ENCODE peak calls at places on chromosomes 16 and 17, in five cellular contexts. K is cardiac fibroblast; H is neural progenitor cell; B is CD4-positive, alpha-beta T cell; G is glutamatergic neuron. Z is an unnamed sample.
A peak's percentile ranks its signal among the peaks of the same experiment; 100 is the strongest.

GRCh38 chr16:28826141-28826540 is 3.3 kb downstream of the ATXN2L start:
- DNase-seq in K (no peak), G (no peak), B (no peak), H (no peak), Z (no peak)

GRCh38 chr17:74737299-74738050 is 419 bp downstream of the RAB37 start:
- DNase-seq in K (peak; percentile 48), B (peak; percentile 47), G (peak; percentile 68), H (peak; percentile 87), Z (no peak)

GRCh38 chr16:78289844-78290277 is 190.4 kb downstream of the WWOX start:
- DNase-seq in G (no peak), B (no peak), H (peak; percentile 43), K (no peak), Z (no peak)

GRCh38 chr16:83953796-83954576 is 946 bp downstream of the OSGIN1 start:
- DNase-seq in B (no peak), K (peak; percentile 29), H (peak; percentile 54), G (no peak), Z (no peak)

GRCh38 chr16:50671644-50672260 is 9.4 kb downstream of the SNX20 start:
- DNase-seq in H (peak; percentile 52), G (peak; percentile 53), K (peak; percentile 28), B (no peak), Z (no peak)

GRCh38 chr16:1659071-1659470 is 19.0 kb upstream of the JPT2 start:
- DNase-seq in K (no peak), G (no peak), B (no peak), H (no peak), Z (no peak)

GRCh38 chr17:77036841-77037381 is 103.9 kb upstream of the SEC14L1 start:
- DNase-seq in G (peak; percentile 58), H (no peak), K (peak; percentile 10), B (no peak), Z (no peak)

GRCh38 chr16:4944333-4945281 is 7.7 kb upstream of the PPL start:
- DNase-seq in H (no peak), B (no peak), G (peak; percentile 44), K (peak; percentile 99), Z (peak; percentile 87)

GRCh38 chr16:19898924-19899604 is 14.4 kb upstream of the GPRC5B start:
- DNase-seq in B (peak; percentile 11), K (peak; percentile 65), G (peak; percentile 64), H (peak; percentile 72), Z (no peak)

GRCh38 chr17:67629963-67630320 is 87.8 kb upstream of the NOL11 start:
- DNase-seq in G (no peak), B (no peak), H (peak; percentile 37), K (peak; percentile 83), Z (no peak)

GRCh38 chr16:16052916-16053315 is 103.5 kb downstream of the ABCC1 start:
- DNase-seq in B (no peak), G (no peak), H (no peak), K (no peak), Z (no peak)

GRCh38 chr16:11250091-11250785 is 5.8 kb downstream of the SOCS1 start:
- DNase-seq in K (peak; percentile 47), H (no peak), B (no peak), G (no peak), Z (no peak)

GRCh38 chr17:4856271-4856936 is 23.3 kb downstream of the MINK1 start:
- DNase-seq in K (no peak), G (no peak), B (no peak), H (no peak), Z (no peak)

GRCh38 chr17:65453204-65453931 is 108.1 kb downstream of the AXIN2 start:
- DNase-seq in B (no peak), H (no peak), K (no peak), G (no peak), Z (no peak)

GRCh38 chr17:21129023-21129681 is 2.4 kb downstream of the DHRS7B start:
- DNase-seq in H (no peak), B (no peak), G (no peak), K (peak; percentile 79), Z (no peak)

GRCh38 chr17:64741924-64742670 is 80.0 kb upstream of the SMURF2 start:
- DNase-seq in H (no peak), G (no peak), K (peak; percentile 85), B (no peak), Z (peak; percentile 22)

GRCh38 chr16:77877712-77878111 is 89.3 kb downstream of the VAT1L start:
- DNase-seq in H (no peak), G (no peak), K (peak; percentile 49), B (no peak), Z (no peak)

GRCh38 chr16:57725077-57725953 is 10.3 kb upstream of the KATNB1 start:
- DNase-seq in B (no peak), K (no peak), H (no peak), G (no peak), Z (no peak)

GRCh38 chr17:77111916-77112315 is 28.9 kb upstream of the SEC14L1 start:
- DNase-seq in G (no peak), H (no peak), B (no peak), K (no peak), Z (no peak)

GRCh38 chr17:76643553-76644148 is at the start of gene ST6GALNAC1:
- DNase-seq in H (no peak), G (no peak), B (peak; percentile 47), K (no peak), Z (no peak)

GRCh38 chr16:48086422-48086821 is 69.4 kb downstream of the ABCC12 start:
- DNase-seq in G (no peak), B (no peak), H (no peak), K (no peak), Z (no peak)

GRCh38 chr17:16100737-16101400 is 101.2 kb downstream of the TTC19 start:
- DNase-seq in B (no peak), K (peak; percentile 61), G (no peak), H (no peak), Z (no peak)

GRCh38 chr16:1920727-1921155 is 2.5 kb upstream of the HS3ST6 start:
- DNase-seq in K (no peak), G (peak; percentile 77), H (peak; percentile 93), B (no peak), Z (no peak)

GRCh38 chr16:26301516-26301915 is 609.8 kb downstream of the HS3ST4 start:
- DNase-seq in B (no peak), K (no peak), G (no peak), H (no peak), Z (no peak)

GRCh38 chr16:2752850-2753522 is 548 bp downstream of the SRRM2 start:
- DNase-seq in K (peak; percentile 86), H (peak; percentile 95), G (peak; percentile 84), B (peak; percentile 41), Z (peak; percentile 90)

GRCh38 chr17:79952265-79952877 is 83.3 kb downstream of the TBC1D16 start:
- DNase-seq in G (peak; percentile 37), B (no peak), H (no peak), K (no peak), Z (peak; percentile 68)

GRCh38 chr17:78356163-78356713 is 3.6 kb downstream of the SOCS3 start:
- DNase-seq in G (no peak), H (peak; percentile 61), B (peak; percentile 81), K (peak; percentile 76), Z (no peak)

GRCh38 chr17:10041287-10041612 is 136.2 kb upstream of the RCVRN start:
- DNase-seq in G (no peak), B (no peak), K (no peak), H (no peak), Z (no peak)

GRCh38 chr17:13931752-13932477 is 137.4 kb upstream of the COX10 start:
- DNase-seq in B (no peak), G (peak; percentile 53), K (peak; percentile 76), H (no peak), Z (no peak)

GRCh38 chr17:38637951-38638350 is 32.2 kb upstream of the SRCIN1 start:
- DNase-seq in H (no peak), K (no peak), G (no peak), B (no peak), Z (no peak)

GRCh38 chr16:1379054-1379862 is 27.5 kb downstream of the GNPTG start:
- DNase-seq in B (peak; percentile 59), G (peak; percentile 71), H (peak; percentile 92), K (peak; percentile 64), Z (no peak)

GRCh38 chr16:30658731-30659506 is 688 bp downstream of the FBRS start:
- DNase-seq in G (peak; percentile 81), B (no peak), K (peak; percentile 99), H (peak; percentile 94), Z (peak; percentile 81)

GRCh38 chr16:2209258-2210008 is 1.2 kb downstream of the BRICD5 start:
- DNase-seq in G (no peak), H (no peak), B (no peak), K (no peak), Z (no peak)

GRCh38 chr16:85553436-85554113 is 59.5 kb upstream of the GSE1 start:
- DNase-seq in G (no peak), H (no peak), K (peak; percentile 73), B (peak; percentile 24), Z (no peak)
- TF ChIP-seq CTCF in G (no peak), H (peak; percentile 49), K (no peak), B (no peak), Z (peak; percentile 38)

DNA sequence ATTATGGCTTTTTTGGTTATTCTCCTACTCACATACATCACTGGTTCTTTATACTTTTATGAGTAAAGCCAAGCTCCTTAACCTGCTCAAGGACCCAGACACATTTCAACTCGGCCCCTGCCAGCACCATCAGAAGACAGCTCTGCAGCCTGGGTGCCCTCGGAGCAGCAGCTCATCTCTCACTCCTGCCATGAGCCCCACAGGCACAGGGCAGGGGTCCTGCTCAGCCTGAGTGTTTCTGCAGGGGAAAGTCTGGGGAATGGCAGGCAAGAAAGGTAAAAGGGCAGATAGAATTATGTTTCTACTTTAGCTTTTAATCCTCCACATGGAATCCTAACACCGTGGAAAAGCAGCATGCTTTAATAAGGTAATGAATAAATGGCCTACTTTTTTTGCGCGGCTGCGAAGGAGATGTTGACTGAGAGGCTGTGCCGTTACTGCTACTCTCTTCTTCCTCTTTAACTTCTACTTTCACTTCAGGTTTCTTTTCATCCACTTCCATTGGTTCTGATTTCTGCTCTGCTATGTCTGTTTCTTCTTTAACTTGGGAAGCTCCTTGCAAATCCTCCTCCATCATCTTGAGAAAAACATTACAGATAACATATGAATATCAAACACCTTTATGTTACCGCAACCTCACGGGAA is 50.1 kb upstream of the TRAP1 start:
- DNase-seq in H (no peak), B (no peak), K (no peak), G (no peak), Z (no peak)
- TF ChIP-seq CTCF in H (no peak), B (no peak), K (no peak), G (no peak), Z (no peak)

DNA sequence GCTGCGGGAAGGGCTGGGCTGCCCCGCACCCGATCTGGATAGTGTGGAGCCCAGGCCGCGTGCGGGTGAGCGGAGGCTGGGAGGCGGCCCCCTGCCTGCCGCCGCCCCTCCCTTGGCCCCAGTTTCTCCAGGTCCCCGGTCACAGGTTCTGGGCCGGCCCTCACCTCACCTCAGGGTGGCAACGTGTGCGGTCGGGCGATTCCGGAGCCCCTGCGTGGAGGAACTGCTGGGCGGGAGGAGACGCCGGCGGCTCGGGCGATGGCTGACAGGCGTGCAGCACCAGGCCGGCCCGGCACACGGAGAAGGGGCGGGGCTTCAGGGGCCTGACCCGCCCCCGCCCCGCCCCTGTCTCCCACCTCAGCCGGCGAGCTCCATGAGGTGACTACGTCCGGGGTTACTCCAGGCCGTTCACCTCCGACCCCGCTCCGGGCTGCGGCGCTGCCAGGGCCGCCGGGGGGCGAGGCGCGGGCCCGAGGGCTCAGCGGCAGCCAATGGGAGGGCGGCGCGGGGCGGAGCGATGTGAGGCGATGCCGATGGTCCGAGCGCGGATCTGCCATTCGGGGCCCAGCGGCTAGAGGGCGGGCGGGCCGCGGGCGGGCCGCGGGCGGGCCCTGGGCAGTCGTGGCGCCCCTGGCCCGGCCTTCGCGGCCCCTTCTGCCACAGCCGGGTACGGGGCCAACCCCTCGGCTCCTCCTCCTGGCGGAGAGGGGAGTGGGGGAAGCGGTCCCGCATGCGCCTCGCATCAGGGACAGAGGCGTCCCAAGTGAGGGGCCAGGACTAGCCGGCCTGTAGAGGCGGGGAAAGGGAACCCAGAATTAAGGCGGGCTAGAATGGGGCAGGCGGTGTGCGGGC is 16.7 kb upstream of the C17orf78 start:
- DNase-seq in G (peak; percentile 99), K (peak; percentile 98), H (peak; percentile 100), B (peak; percentile 83), Z (peak; percentile 95)
- TF ChIP-seq CTCF in G (peak; percentile 38), K (peak; percentile 5), H (peak; percentile 48), B (no peak), Z (peak; percentile 62)

GRCh38 chr17:7313028-7313889 is 1.9 kb downstream of the GPS2 start:
- DNase-seq in G (no peak), H (no peak), K (no peak), B (no peak), Z (no peak)
- TF ChIP-seq CTCF in G (no peak), H (no peak), K (peak; percentile 4), B (no peak), Z (peak; percentile 60)